ENCODE peak calls at places on chromosomes 2 and 18, in nine cellular contexts. M, Y, P, X, V, J, A, C and H are unnamed samples.

GRCh38 chr2:218877331-218877730 is 3.3 kb upstream of the WNT10A start:
- DNase-seq in M (no peak), Y (no peak), A (no peak), X (no peak), V (no peak), J (no peak), P (no peak), C (no peak), H (no peak)

GRCh38 chr2:120344991-120345975 is 653 bp upstream of the INHBB start:
- DNase-seq in M (peak; percentile 42), A (peak; percentile 16), Y (peak; percentile 73), C (no peak), X (no peak), V (no peak), P (no peak), J (no peak), H (no peak)

GRCh38 chr2:217794133-217794986 is 208.4 kb downstream of the TNS1 start:
- DNase-seq in M (no peak), P (no peak), A (no peak), C (no peak), V (no peak), Y (no peak), X (no peak), J (no peak), H (peak; percentile 78)

GRCh38 chr2:131043199-131044077 is 49.8 kb downstream of the FAM168B start:
- DNase-seq in M (no peak), V (no peak), P (no peak), J (no peak), Y (no peak), A (no peak), X (no peak), C (no peak), H (no peak)

GRCh38 chr2:150705357-150705756 is 217.9 kb upstream of the RND3 start:
- DNase-seq in J (no peak), M (no peak), Y (no peak), V (no peak), X (no peak), P (no peak), A (no peak), C (no peak), H (no peak)

GRCh38 chr2:101200714-101201113 is 49.5 kb upstream of the TBC1D8 start:
- DNase-seq in Y (no peak), C (no peak), P (no peak), A (no peak), M (no peak), V (peak; percentile 26), X (no peak), J (no peak), H (no peak)

GRCh38 chr18:44744206-44745180 is 63.8 kb downstream of the SETBP1 start:
- DNase-seq in X (peak; percentile 71), M (no peak), V (no peak), A (peak; percentile 41), P (peak; percentile 62), Y (peak; percentile 11), J (no peak), C (no peak), H (no peak)

GRCh38 chr2:172244419-172245130 is 141.9 kb upstream of the DLX2 start:
- DNase-seq in Y (no peak), C (no peak), A (no peak), J (no peak), X (no peak), P (no peak), M (no peak), V (no peak), H (no peak)

GRCh38 chr18:49139726-49140125 is 189.0 kb upstream of the SMAD7 start:
- DNase-seq in V (no peak), C (no peak), A (peak; percentile 14), J (no peak), M (no peak), Y (peak; percentile 64), X (no peak), P (no peak), H (no peak)

GRCh38 chr2:122740594-122740948 is 985.1 kb downstream of the TSN start:
- DNase-seq in A (no peak), M (no peak), C (no peak), X (no peak), V (no peak), Y (no peak), J (no peak), P (no peak), H (no peak)

GRCh38 chr2:187174582-187174981 is 273.5 kb downstream of the CALCRL start:
- DNase-seq in M (no peak), C (no peak), Y (peak; percentile 2), A (no peak), J (no peak), P (no peak), V (peak; percentile 7), X (no peak), H (no peak)

GRCh38 chr2:111066062-111066593 is 54.6 kb upstream of the BCL2L11 start:
- DNase-seq in X (no peak), C (no peak), M (no peak), J (no peak), Y (no peak), A (no peak), P (no peak), V (no peak), H (no peak)

GRCh38 chr18:3074094-3074493 is 61.1 kb upstream of the LPIN2 start:
- DNase-seq in P (no peak), V (no peak), A (no peak), X (no peak), C (no peak), J (no peak), Y (no peak), M (no peak), H (no peak)

GRCh38 chr18:48885266-48885950 is 65.4 kb downstream of the SMAD7 start:
- DNase-seq in P (no peak), J (no peak), X (no peak), A (no peak), C (no peak), Y (no peak), V (no peak), M (no peak), H (peak; percentile 12)

GRCh38 chr2:17857016-17857415 is 21.5 kb upstream of the KCNS3 start:
- DNase-seq in P (peak; percentile 8), Y (peak; percentile 41), J (no peak), X (no peak), C (no peak), A (no peak), V (no peak), M (no peak), H (no peak)

GRCh38 chr2:172179045-172179742 is 76.5 kb upstream of the DLX2 start:
- DNase-seq in A (no peak), J (no peak), V (no peak), Y (no peak), X (peak; percentile 10), P (no peak), M (no peak), C (no peak), H (no peak)

GRCh38 chr2:30225131-30225762 is 6.1 kb upstream of the LBH start:
- DNase-seq in Y (peak; percentile 36), V (no peak), C (no peak), M (no peak), X (no peak), J (no peak), A (no peak), P (no peak), H (no peak)

GRCh38 chr18:3305933-3306332 is 44.0 kb downstream of the MYL12B start:
- DNase-seq in C (no peak), V (no peak), J (no peak), A (no peak), X (no peak), M (no peak), Y (no peak), P (no peak), H (no peak)

GRCh38 chr18:23881778-23882177 is 132.8 kb upstream of the TTC39C start:
- DNase-seq in V (no peak), C (no peak), P (no peak), X (no peak), M (peak; percentile 72), Y (peak; percentile 94), J (no peak), A (no peak), H (no peak)

GRCh38 chr2:226131299-226131784 is 668.3 kb downstream of the IRS1 start:
- DNase-seq in Y (no peak), X (no peak), C (no peak), A (no peak), P (no peak), M (no peak), J (no peak), V (no peak), H (no peak)

GRCh38 chr2:112843288-112843687 is 6.7 kb upstream of the IL1B start:
- DNase-seq in M (no peak), P (no peak), C (no peak), V (no peak), J (no peak), X (no peak), Y (no peak), A (no peak), H (no peak)

GRCh38 chr2:126359494-126359893 is 296.5 kb upstream of the GYPC start:
- DNase-seq in A (no peak), V (peak; percentile 6), J (no peak), Y (peak; percentile 4), P (no peak), M (peak; percentile 19), C (no peak), X (peak; percentile 49), H (no peak)

GRCh38 chr2:172102858-172103359 is at the start of gene DLX2:
- DNase-seq in A (peak; percentile 53), V (peak; percentile 86), C (peak; percentile 88), X (peak; percentile 96), J (peak; percentile 39), P (peak; percentile 69), M (peak; percentile 96), Y (peak; percentile 91), H (peak; percentile 73)

GRCh38 chr2:197097578-197098366 is 171.3 kb upstream of the PGAP1 start:
- DNase-seq in C (no peak), J (no peak), X (peak; percentile 33), Y (no peak), A (no peak), V (no peak), M (no peak), P (peak; percentile 17), H (peak; percentile 69)

GRCh38 chr2:196233033-196233807 is 61.8 kb upstream of the STK17B start:
- DNase-seq in V (peak; percentile 70), M (no peak), P (no peak), A (no peak), C (no peak), X (no peak), J (no peak), Y (no peak), H (no peak)

GRCh38 chr2:85390941-85391669 is 19.1 kb downstream of the CAPG start:
- DNase-seq in Y (no peak), C (peak; percentile 81), V (peak; percentile 52), M (no peak), X (peak; percentile 78), P (peak; percentile 57), A (no peak), J (peak; percentile 55), H (no peak)

GRCh38 chr2:43358688-43359201 is 132.3 kb upstream of the ZFP36L2 start:
- DNase-seq in J (no peak), A (no peak), X (no peak), V (no peak), C (no peak), Y (peak; percentile 87), P (no peak), M (no peak), H (no peak)

GRCh38 chr2:3778841-3779505 is 75.6 kb downstream of the DCDC2C start:
- DNase-seq in P (no peak), J (no peak), X (no peak), V (no peak), M (no peak), A (no peak), Y (peak; percentile 85), C (no peak), H (no peak)